ENCODE peak calls at places on chromosomes 16 and 17, in four cellular contexts. O, B, D and G are unnamed samples.

GRCh38 chr17:63117431-63117830 is 151.4 kb downstream of the TANC2 start:
- DNase-seq in D (no peak), O (no peak), B (no peak), G (no peak)

GRCh38 chr16:19505600-19506303 is 16.1 kb downstream of the GDE1 start:
- DNase-seq in O (peak; percentile 80), B (no peak), D (no peak), G (peak; percentile 61)

GRCh38 chr17:33667671-33668070 is 374.6 kb upstream of the ASIC2 start:
- DNase-seq in B (no peak), O (no peak), D (no peak), G (no peak)

GRCh38 chr17:42387663-42388380 is 420 bp downstream of the STAT3 start:
- DNase-seq in O (no peak), B (peak; percentile 56), D (peak; percentile 38), G (no peak)

GRCh38 chr17:74012465-74012864 is 191.0 kb upstream of the RPL38 start:
- DNase-seq in B (no peak), O (no peak), D (no peak), G (no peak)

GRCh38 chr16:55391760-55392375 is 67.9 kb downstream of the IRX6 start:
- DNase-seq in D (no peak), B (no peak), O (no peak), G (no peak)

GRCh38 chr17:76268015-76268749 is 3.0 kb downstream of the UBALD2 start:
- DNase-seq in B (no peak), D (peak; percentile 49), O (peak; percentile 70), G (peak; percentile 90)

GRCh38 chr16:23902223-23903000 is 66.6 kb downstream of the PRKCB start:
- DNase-seq in B (no peak), D (no peak), O (no peak), G (no peak)